ENCODE peak calls at places on chromosomes 1 and 21, in seven cellular contexts. A, V, F, G, R, O and X are unnamed samples.

GRCh38 chr1:169707917-169708604 is 3.4 kb downstream of the SELL start:
- DNase-seq in A (no peak), V (no peak), F (no peak), G (no peak), R (no peak), O (no peak), X (no peak)

GRCh38 chr1:32967863-32968571 is 3.4 kb upstream of the RNF19B start:
- DNase-seq in A (no peak), V (no peak), F (no peak), G (no peak), R (no peak), O (no peak), X (no peak)

GRCh38 chr1:8664887-8665286 is 152.6 kb downstream of the RERE start:
- DNase-seq in A (no peak), V (no peak), F (no peak), G (no peak), R (no peak), O (no peak), X (no peak)

GRCh38 chr1:213988639-213989070 is 882 bp downstream of the PROX1 start:
- DNase-seq in A (no peak), V (peak; percentile 17), F (no peak), G (no peak), R (no peak), O (peak; percentile 29), X (no peak)

GRCh38 chr1:66022904-66023620 is 230.4 kb downstream of the PDE4B start:
- DNase-seq in A (no peak), V (peak; percentile 7), F (peak; percentile 36), G (no peak), R (no peak), O (no peak), X (no peak)

GRCh38 chr1:155174334-155175280 is 958 bp downstream of the TRIM46 start:
- DNase-seq in A (no peak), V (no peak), F (no peak), G (no peak), R (no peak), O (no peak), X (peak; percentile 30)

GRCh38 chr1:85201340-85202091 is 700 bp upstream of the SYDE2 start:
- DNase-seq in A (no peak), V (peak; percentile 77), F (peak; percentile 71), G (peak; percentile 40), R (peak; percentile 13), O (peak; percentile 67), X (peak; percentile 63)

GRCh38 chr1:162080472-162081015 is 11.1 kb downstream of the NOS1AP start:
- DNase-seq in A (no peak), V (no peak), F (peak; percentile 24), G (no peak), R (no peak), O (no peak), X (no peak)

GRCh38 chr1:226945106-226945857 is 5.2 kb downstream of the COQ8A start:
- DNase-seq in A (no peak), V (no peak), F (no peak), G (no peak), R (no peak), O (no peak), X (no peak)

GRCh38 chr1:117375327-117375726 is 8.1 kb downstream of the MAN1A2 start:
- DNase-seq in A (no peak), V (no peak), F (no peak), G (no peak), R (no peak), O (no peak), X (no peak)

GRCh38 chr1:228376262-228376628 is 30.4 kb downstream of the TRIM11 start:
- DNase-seq in A (no peak), V (no peak), F (no peak), G (no peak), R (no peak), O (no peak), X (no peak)

GRCh38 chr21:27126140-27126539 is 159.3 kb upstream of the ADAMTS5 start:
- DNase-seq in A (no peak), V (no peak), F (no peak), G (no peak), R (no peak), O (no peak), X (no peak)

GRCh38 chr1:178628637-178629548 is 96.2 kb upstream of the RALGPS2 start:
- DNase-seq in A (no peak), V (no peak), F (no peak), G (no peak), R (no peak), O (no peak), X (no peak)

GRCh38 chr1:8423134-8423701 is 105.3 kb downstream of the SLC45A1 start:
- DNase-seq in A (no peak), V (no peak), F (no peak), G (no peak), R (no peak), O (peak; percentile 53), X (peak; percentile 27)

GRCh38 chr1:5481889-5482288 is 510.3 kb downstream of the NPHP4 start:
- DNase-seq in A (no peak), V (no peak), F (no peak), G (no peak), R (no peak), O (no peak), X (peak; percentile 29)

GRCh38 chr1:78102082-78102481 is 56.3 kb downstream of the GIPC2 start:
- DNase-seq in A (peak; percentile 93), V (peak; percentile 82), F (no peak), G (no peak), R (peak; percentile 67), O (no peak), X (no peak)

GRCh38 chr1:44672254-44672955 is 1.9 kb downstream of the TMEM53 start:
- DNase-seq in A (no peak), V (peak; percentile 59), F (peak; percentile 57), G (no peak), R (no peak), O (peak; percentile 56), X (peak; percentile 78)

GRCh38 chr1:59332983-59333382 is 36.1 kb downstream of the FGGY start:
- DNase-seq in A (peak; percentile 23), V (no peak), F (peak; percentile 46), G (no peak), R (no peak), O (no peak), X (peak; percentile 46)

GRCh38 chr1:101025283-101025679 is 303 bp downstream of the DPH5 start:
- DNase-seq in A (no peak), V (peak; percentile 6), F (no peak), G (no peak), R (peak; percentile 12), O (no peak), X (no peak)

GRCh38 chr1:168236836-168237611 is 11.2 kb downstream of the SFT2D2 start:
- DNase-seq in A (no peak), V (no peak), F (no peak), G (no peak), R (no peak), O (no peak), X (no peak)

GRCh38 chr1:243587285-243587684 is 262.8 kb downstream of the AKT3 start:
- DNase-seq in A (no peak), V (no peak), F (no peak), G (no peak), R (no peak), O (no peak), X (no peak)

GRCh38 chr1:46315669-46316403 is 12.3 kb downstream of the UQCRH start:
- DNase-seq in A (no peak), V (no peak), F (no peak), G (no peak), R (no peak), O (no peak), X (no peak)

GRCh38 chr1:94988356-94988755 is 61.4 kb upstream of the CNN3 start:
- DNase-seq in A (peak; percentile 54), V (no peak), F (no peak), G (no peak), R (no peak), O (no peak), X (no peak)

GRCh38 chr1:36095760-36096405 is 7.2 kb downstream of the ADPRS start:
- DNase-seq in A (no peak), V (no peak), F (no peak), G (no peak), R (no peak), O (no peak), X (no peak)

GRCh38 chr1:203264052-203264501 is 34.6 kb upstream of the CHIT1 start:
- DNase-seq in A (no peak), V (no peak), F (no peak), G (no peak), R (no peak), O (no peak), X (no peak)

GRCh38 chr1:16293568-16293967 is 56.6 kb upstream of the CPLANE2 start:
- DNase-seq in A (no peak), V (no peak), F (no peak), G (no peak), R (no peak), O (no peak), X (no peak)

GRCh38 chr1:3892748-3893147 is 7.3 kb downstream of the C1orf174 start:
- DNase-seq in A (no peak), V (no peak), F (no peak), G (no peak), R (no peak), O (no peak), X (no peak)

GRCh38 chr21:33817663-33818433 is 97.8 kb downstream of the ATP5PO start:
- DNase-seq in A (no peak), V (no peak), F (peak; percentile 90), G (no peak), R (no peak), O (no peak), X (no peak)

GRCh38 chr21:17667256-17667655 is 54.6 kb upstream of the BTG3 start:
- DNase-seq in A (no peak), V (no peak), F (peak; percentile 22), G (no peak), R (no peak), O (no peak), X (no peak)

GRCh38 chr1:58813361-58813760 is 29.5 kb upstream of the JUN start:
- DNase-seq in A (no peak), V (no peak), F (no peak), G (no peak), R (no peak), O (no peak), X (peak; percentile 13)

GRCh38 chr21:45670731-45671130 is 27.2 kb downstream of the PCBP3 start:
- DNase-seq in A (no peak), V (no peak), F (no peak), G (no peak), R (no peak), O (no peak), X (no peak)

GRCh38 chr1:52550447-52550846 is 2.4 kb downstream of the TUT4 start:
- DNase-seq in A (no peak), V (no peak), F (peak; percentile 38), G (no peak), R (no peak), O (no peak), X (no peak)

GRCh38 chr1:3819626-3820245 is 23.4 kb upstream of the LRRC47 start:
- DNase-seq in A (no peak), V (no peak), F (no peak), G (no peak), R (no peak), O (no peak), X (no peak)